ENCODE peak calls at places on chromosomes 5 and 9, in seven cellular contexts. Z is iPS DF 6.9, W is lung, Q is colonic mucosa, A is endodermal cell, T is left lung, L is transverse colon. E is an unnamed sample.

GRCh38 chr9:135680091-135680490 is 17.0 kb downstream of the LCN9 start:
- DNase-seq in Z (no peak), W (no peak), Q (no peak), A (no peak), T (no peak), L (no peak), E (no peak)

GRCh38 chr5:124888050-124888506 is 141.6 kb upstream of the ZNF608 start:
- DNase-seq in Z (no peak), W (no peak), Q (no peak), A (peak; percentile 71), T (no peak), L (no peak), E (peak; percentile 65)

GRCh38 chr9:79868532-79869189 is 296.9 kb downstream of the TLE4 start:
- DNase-seq in Z (no peak), W (no peak), Q (no peak), A (no peak), T (no peak), L (no peak), E (no peak)

GRCh38 chr5:127988149-127988755 is 95.3 kb upstream of the SLC12A2 start:
- DNase-seq in Z (no peak), W (no peak), Q (no peak), A (no peak), T (no peak), L (no peak), E (no peak)

GRCh38 chr9:136847827-136848392 is 1.3 kb upstream of the PHPT1 start:
- DNase-seq in Z (no peak), W (peak; percentile 90), Q (peak; percentile 95), A (peak; percentile 94), T (peak; percentile 88), L (peak; percentile 94), E (peak; percentile 91)

GRCh38 chr5:122093415-122093814 is 15.4 kb upstream of the LOX start:
- DNase-seq in Z (no peak), W (no peak), Q (no peak), A (no peak), T (no peak), L (no peak), E (no peak)

GRCh38 chr5:39517800-39518199 is 93.0 kb upstream of the DAB2 start:
- DNase-seq in Z (no peak), W (no peak), Q (no peak), A (no peak), T (no peak), L (no peak), E (no peak)

GRCh38 chr5:174617285-174617684 is 107.1 kb upstream of the MSX2 start:
- DNase-seq in Z (no peak), W (no peak), Q (no peak), A (peak; percentile 9), T (no peak), L (no peak), E (peak; percentile 87)

GRCh38 chr9:37198831-37199230 is 78.5 kb downstream of the ZCCHC7 start:
- DNase-seq in Z (no peak), W (no peak), Q (no peak), A (no peak), T (no peak), L (no peak), E (no peak)

GRCh38 chr9:77453857-77454647 is 194.1 kb downstream of the GNA14 start:
- DNase-seq in Z (no peak), W (no peak), Q (no peak), A (peak; percentile 20), T (no peak), L (no peak), E (no peak)

GRCh38 chr5:126868961-126869451 is 92.1 kb downstream of the LMNB1 start:
- DNase-seq in Z (no peak), W (no peak), Q (no peak), A (peak; percentile 76), T (no peak), L (no peak), E (no peak)

GRCh38 chr5:27708579-27708978 is 670.2 kb upstream of the CDH9 start:
- DNase-seq in Z (no peak), W (no peak), Q (no peak), A (no peak), T (no peak), L (no peak), E (no peak)

GRCh38 chr5:98099448-98100105 is 673.9 kb upstream of the RGMB start:
- DNase-seq in Z (no peak), W (no peak), Q (no peak), A (no peak), T (no peak), L (no peak), E (peak; percentile 5)
- H3K27ac ChIP-seq in Z (no peak overlapping the region), W (no peak overlapping the region), Q (no peak overlapping the region), A (no peak overlapping the region), T (no peak overlapping the region), L (no peak overlapping the region), E (no peak overlapping the region)

GRCh38 chr5:142316051-142316450 is 8.8 kb downstream of the SPRY4 start:
- DNase-seq in Z (no peak), W (no peak), Q (no peak), A (no peak), T (no peak), L (no peak), E (peak; percentile 49)
- H3K4me1 ChIP-seq in Z (peaks cover 5% of the 10 kb centered on the region), W (peaks cover 26% of the 10 kb centered on the region), Q (peaks cover 5% of the 10 kb centered on the region), A (peaks cover 12% of the 10 kb centered on the region), T (peaks cover 84% of the 10 kb centered on the region), L (peaks cover 38% of the 10 kb centered on the region), E (peaks cover 29% of the 10 kb centered on the region)

DNA sequence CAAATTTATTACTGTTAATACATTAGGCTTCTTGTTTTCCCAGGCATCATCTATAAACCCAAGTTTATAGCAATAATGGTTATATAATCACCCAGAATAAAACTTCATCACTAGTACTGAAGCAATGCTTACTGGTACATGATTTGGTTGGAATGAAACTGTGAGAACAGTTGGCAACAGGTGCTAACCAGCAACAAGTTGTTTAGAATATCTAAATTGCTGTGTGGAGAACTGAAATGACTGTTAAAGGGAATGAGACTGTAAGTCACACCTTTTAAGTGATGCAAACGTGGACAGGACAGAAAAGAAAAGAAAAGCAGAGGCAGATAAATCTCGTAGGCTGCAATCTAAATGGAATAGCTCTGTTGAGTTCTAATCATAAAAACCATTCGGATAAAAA is 2.5 kb downstream of the YIPF5 start:
- DNase-seq in Z (no peak), W (no peak), Q (no peak), A (no peak), T (no peak), L (no peak), E (no peak)
- H3K27ac ChIP-seq in Z (no peak overlapping the region), W (no peak overlapping the region), Q (no peak overlapping the region), A (no peak overlapping the region), T (no peak overlapping the region), L (no peak overlapping the region), E (no peak overlapping the region)

DNA sequence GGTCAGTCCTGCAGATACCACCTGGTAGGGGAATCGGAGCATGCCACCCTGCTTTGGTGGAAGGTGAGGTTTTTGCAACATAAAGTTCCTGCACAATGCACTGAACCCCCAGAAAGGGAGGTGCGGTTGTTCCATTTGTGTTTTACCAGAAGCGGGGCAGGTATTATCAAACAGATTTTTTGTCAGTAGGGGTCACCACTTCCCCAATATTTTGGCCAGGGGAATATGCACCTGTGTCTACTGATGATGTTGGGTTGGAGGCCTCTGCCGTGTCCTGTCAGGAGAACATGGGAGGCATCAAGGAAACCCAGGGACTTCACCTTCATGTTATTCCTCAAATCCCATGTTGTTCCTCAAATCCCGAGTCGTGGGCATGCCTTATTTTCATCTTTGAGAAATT is 438.7 kb downstream of the NTRK2 start:
- DNase-seq in Z (no peak), W (no peak), Q (no peak), A (no peak), T (no peak), L (no peak), E (no peak)
- H3K4me1 ChIP-seq in Z (no peaks in the 10 kb centered on the region), W (no peaks in the 10 kb centered on the region), Q (no peaks in the 10 kb centered on the region), A (no peaks in the 10 kb centered on the region), T (no peaks in the 10 kb centered on the region), L (no peaks in the 10 kb centered on the region), E (no peaks in the 10 kb centered on the region)

DNA sequence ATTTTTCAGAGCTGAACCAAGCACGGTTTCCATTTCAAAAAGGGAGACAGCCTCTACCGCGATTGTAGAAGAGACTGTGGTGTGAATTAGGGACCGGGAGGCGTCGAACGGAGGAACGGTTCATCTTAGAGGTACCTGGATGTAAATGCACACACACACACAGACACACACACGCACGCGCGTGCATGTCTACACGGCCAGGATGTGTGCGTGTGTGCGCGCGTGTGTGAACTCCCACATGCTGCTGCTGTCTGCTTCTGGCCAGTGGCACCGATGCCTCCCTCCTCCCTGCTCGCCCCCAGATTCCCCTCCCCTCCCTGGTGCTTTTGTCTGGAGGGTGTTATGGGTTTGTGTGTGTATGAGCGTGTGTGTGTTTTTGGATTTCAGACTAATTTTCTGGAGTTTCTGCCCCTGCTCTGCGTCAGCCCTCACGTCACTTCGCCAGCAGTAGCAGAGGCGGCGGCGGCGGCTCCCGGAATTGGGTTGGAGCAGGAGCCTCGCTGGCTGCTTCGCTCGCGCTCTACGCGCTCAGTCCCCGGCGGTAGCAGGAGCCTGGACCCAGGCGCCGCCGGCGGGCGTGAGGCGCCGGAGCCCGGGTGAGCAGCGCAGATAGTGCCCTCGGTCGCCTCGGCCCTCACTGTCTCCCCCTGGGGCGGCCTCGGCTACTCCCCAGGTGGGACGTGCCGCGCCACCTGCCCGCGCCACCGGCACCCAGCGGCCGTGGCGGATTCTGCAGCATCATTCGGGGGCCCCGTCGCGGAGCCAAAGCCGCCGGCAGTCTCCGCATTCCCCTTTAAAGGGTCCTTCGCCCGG is at the start of gene NTRK2:
- DNase-seq in Z (no peak), W (no peak), Q (peak; percentile 18), A (peak; percentile 82), T (no peak), L (no peak), E (no peak)
- H3K27ac ChIP-seq in Z (no peak within 1 kb of the TSS), W (no peak within 1 kb of the TSS), Q (no peak within 1 kb of the TSS), A (no peak within 1 kb of the TSS), T (peak within 1 kb of the TSS; percentile 33), L (no peak within 1 kb of the TSS), E (no peak within 1 kb of the TSS)

GRCh38 chr9:111959960-111960359 is 63.3 kb downstream of the UGCG start:
- DNase-seq in Z (no peak), W (no peak), Q (no peak), A (no peak), T (no peak), L (no peak), E (no peak)
- H3K4me1 ChIP-seq in Z (no peaks in the 10 kb centered on the region), W (peaks cover 4% of the 10 kb centered on the region), Q (peaks cover 5% of the 10 kb centered on the region), A (peaks cover 12% of the 10 kb centered on the region), T (peaks cover 34% of the 10 kb centered on the region), L (peaks cover 55% of the 10 kb centered on the region), E (peaks cover 8% of the 10 kb centered on the region)

E was measured in small intestine.